ENCODE peak calls at places on chromosomes 7 and 10, in five cellular contexts. I is BE2C, U is hepatocyte, Y is fibroblast of lung, H is foreskin fibroblast. G is an unnamed sample.

GRCh38 chr10:103416436-103417147 is 20.2 kb downstream of the PDCD11 start:
- DNase-seq in I (peak), U (peak), Y (peak), H (peak), G (peak)

GRCh38 chr10:90674927-90675326 is 182.9 kb downstream of the HTR7 start:
- DNase-seq in I (no peak), U (peak), Y (peak), H (peak), G (no peak)

GRCh38 chr10:19628767-19629443 is 187.3 kb upstream of the PLXDC2 start:
- DNase-seq in I (no peak), U (no peak), Y (peak), H (no peak), G (no peak)

GRCh38 chr10:130301026-130301892 is 165.1 kb downstream of the GLRX3 start:
- DNase-seq in I (no peak), U (no peak), Y (peak), H (peak), G (no peak)

GRCh38 chr7:2864999-2865670 is 21.0 kb upstream of the GNA12 start:
- DNase-seq in I (peak), U (peak), Y (peak), H (peak), G (no peak)

GRCh38 chr7:7639421-7639820 is 1.1 kb upstream of the UMAD1 start:
- DNase-seq in I (no peak), U (no peak), Y (peak), H (no peak), G (no peak)

GRCh38 chr7:45584261-45585210 is 10.4 kb downstream of the ADCY1 start:
- DNase-seq in I (no peak), U (no peak), Y (no peak), H (no peak), G (no peak)

GRCh38 chr7:68977709-68978108 is 620.6 kb upstream of the AUTS2 start:
- DNase-seq in I (no peak), U (no peak), Y (no peak), H (no peak), G (no peak)

GRCh38 chr7:111029574-111030357 is 61.2 kb upstream of the LRRN3 start:
- DNase-seq in I (peak), U (peak), Y (peak), H (peak), G (no peak)

GRCh38 chr10:72954596-72955569 is at the start of gene PLA2G12B:
- DNase-seq in I (peak), U (peak), Y (no peak), H (no peak), G (no peak)

GRCh38 chr7:131328387-131329175 is 905 bp downstream of the MKLN1 start:
- DNase-seq in I (no peak), U (no peak), Y (peak), H (peak), G (no peak)

GRCh38 chr7:122255454-122255853 is 49.1 kb downstream of the FEZF1 start:
- DNase-seq in I (no peak), U (no peak), Y (no peak), H (no peak), G (no peak)

GRCh38 chr7:116490351-116490750 is 9.2 kb upstream of the CAV2 start:
- DNase-seq in I (no peak), U (no peak), Y (no peak), H (no peak), G (no peak)

GRCh38 chr7:129376778-129377700 is 57.2 kb upstream of the STRIP2 start:
- DNase-seq in I (no peak), U (no peak), Y (peak), H (peak), G (no peak)

GRCh38 chr10:69479737-69480412 is 28.6 kb downstream of the TSPAN15 start:
- DNase-seq in I (peak), U (no peak), Y (peak), H (no peak), G (no peak)

GRCh38 chr7:35757574-35757973 is 43.3 kb upstream of the SEPTIN7 start:
- DNase-seq in I (no peak), U (no peak), Y (no peak), H (no peak), G (no peak)

GRCh38 chr10:33900591-33900990 is 566.1 kb upstream of the NRP1 start:
- DNase-seq in I (no peak), U (no peak), Y (peak), H (no peak), G (no peak)

GRCh38 chr10:69425041-69425440 is 8.3 kb upstream of the TACR2 start:
- DNase-seq in I (no peak), U (no peak), Y (no peak), H (no peak), G (no peak)

GRCh38 chr10:133568287-133568614 is 2.9 kb upstream of the SYCE1 start:
- DNase-seq in I (no peak), U (no peak), Y (no peak), H (no peak), G (no peak)

GRCh38 chr10:86522385-86522855 is 828 bp upstream of the WAPL start:
- DNase-seq in I (no peak), U (no peak), Y (no peak), H (no peak), G (no peak)

GRCh38 chr10:132859084-132859855 is 73.3 kb upstream of the NKX6-2 start:
- DNase-seq in I (no peak), U (no peak), Y (no peak), H (no peak), G (no peak)

GRCh38 chr10:88168171-88169036 is 305.0 kb downstream of the PTEN start:
- DNase-seq in I (no peak), U (no peak), Y (peak), H (no peak), G (no peak)

GRCh38 chr7:17618652-17618974 is 320.2 kb downstream of the AHR start:
- DNase-seq in I (no peak), U (peak), Y (no peak), H (no peak), G (no peak)

GRCh38 chr10:11678074-11678793 is 63.9 kb upstream of the ECHDC3 start:
- DNase-seq in I (no peak), U (no peak), Y (peak), H (peak), G (peak)

GRCh38 chr10:77859865-77860282 is 66.7 kb downstream of the DLG5 start:
- DNase-seq in I (no peak), U (no peak), Y (no peak), H (no peak), G (no peak)

GRCh38 chr7:117871778-117872538 is 1.3 kb downstream of the CTTNBP2 start:
- DNase-seq in I (no peak), U (peak), Y (peak), H (no peak), G (no peak)

GRCh38 chr7:117873933-117874530 is 791 bp upstream of the CTTNBP2 start:
- DNase-seq in I (no peak), U (no peak), Y (no peak), H (no peak), G (no peak)

GRCh38 chr7:117871401-117871777 is 1.9 kb downstream of the CTTNBP2 start:
- DNase-seq in I (no peak), U (no peak), Y (no peak), H (no peak), G (no peak)

GRCh38 chr7:117872565-117873055 is 631 bp downstream of the CTTNBP2 start:
- DNase-seq in I (no peak), U (peak), Y (peak), H (no peak), G (no peak)

DNA sequence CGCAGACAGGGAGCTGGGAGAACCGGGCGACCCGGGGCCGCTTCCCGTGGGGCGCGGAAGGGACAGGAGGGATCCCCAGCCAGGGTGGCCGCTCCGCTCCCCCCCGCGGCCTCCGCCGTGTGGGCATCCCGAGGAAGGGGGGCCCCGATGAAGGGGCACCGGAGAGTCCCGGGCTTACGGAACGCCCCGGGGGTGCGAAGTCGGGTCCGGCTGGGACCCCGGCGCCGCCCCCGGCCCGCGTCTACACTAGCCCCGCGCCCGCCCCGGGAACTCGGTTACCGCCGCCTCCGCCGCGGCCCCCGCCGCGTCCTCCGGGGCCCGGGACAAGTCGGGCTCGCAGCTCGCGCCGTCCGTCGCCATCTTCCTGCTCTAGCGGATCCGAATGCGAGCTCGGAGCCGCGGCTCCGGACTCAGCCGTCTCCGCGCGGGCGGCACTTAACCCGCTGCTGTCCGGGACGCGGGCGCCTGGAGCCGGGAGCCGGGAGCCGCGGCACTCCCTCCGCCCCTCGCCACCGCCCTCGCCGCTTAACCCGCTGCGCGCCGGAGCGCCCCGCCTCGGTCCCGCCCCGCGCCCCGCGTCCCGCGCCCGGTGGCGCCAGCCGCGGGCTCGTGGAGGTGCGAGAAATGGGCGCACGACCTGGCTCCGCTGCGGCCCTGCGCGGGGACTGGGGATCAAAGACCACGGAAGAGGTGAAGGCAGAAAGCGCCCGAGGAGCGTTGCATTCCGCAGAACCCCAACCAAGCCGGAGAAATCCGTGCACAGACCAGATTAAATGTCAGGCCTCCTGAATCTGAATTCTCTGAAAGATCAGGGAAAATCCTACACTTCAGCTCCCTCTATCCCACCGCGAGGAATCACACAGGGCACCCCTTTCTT is at the start of gene CTTNBP2:
- DNase-seq in I (peak), U (peak), Y (peak), H (peak), G (no peak)
- TF ChIP-seq CTCF in I (no peak), U (peak), Y (peak), H (no peak), G (no peak)

GRCh38 chr10:80199828-80200227 is 5.5 kb downstream of the ANXA11 start:
- DNase-seq in I (no peak), U (peak), Y (peak), H (peak), G (no peak)
- H3K4me3 ChIP-seq in I (no peak), U (no peak), Y (no peak), H (no peak), G (no peak)

GRCh38 chr10:126969310-126969709 is 64.1 kb downstream of the DOCK1 start:
- DNase-seq in I (no peak), U (peak), Y (no peak), H (no peak), G (no peak)
- TF ChIP-seq CTCF in I (peak), U (peak), Y (no peak), H (peak), G (no peak)

GRCh38 chr7:132755538-132756481 is 179.5 kb upstream of the PLXNA4 start:
- DNase-seq in I (no peak), U (no peak), Y (no peak), H (peak), G (no peak)

GRCh38 chr7:132752431-132752830 is 176.2 kb upstream of the PLXNA4 start:
- DNase-seq in I (no peak), U (no peak), Y (no peak), H (no peak), G (no peak)

GRCh38 chr7:132750056-132750455 is 173.8 kb upstream of the PLXNA4 start:
- DNase-seq in I (no peak), U (no peak), Y (no peak), H (no peak), G (no peak)

GRCh38 chr7:132751282-132751647 is 175.0 kb upstream of the PLXNA4 start:
- DNase-seq in I (no peak), U (no peak), Y (no peak), H (no peak), G (no peak)

GRCh38 chr7:132750530-132751281 is 174.4 kb upstream of the PLXNA4 start:
- DNase-seq in I (no peak), U (peak), Y (peak), H (no peak), G (no peak)
- H3K4me3 ChIP-seq in I (no peak), U (no peak), Y (no peak), H (no peak), G (no peak)

GRCh38 chr10:67851229-67851628 is 13.2 kb upstream of the DNAJC12 start:
- DNase-seq in I (no peak), U (no peak), Y (no peak), H (no peak), G (no peak)

GRCh38 chr10:67853512-67853911 is 15.5 kb upstream of the DNAJC12 start:
- DNase-seq in I (no peak), U (no peak), Y (no peak), H (no peak), G (no peak)

GRCh38 chr10:67849331-67850011 is 11.5 kb upstream of the DNAJC12 start:
- DNase-seq in I (peak), U (peak), Y (peak), H (peak), G (peak)
- TF ChIP-seq CTCF in I (no peak), U (no peak), Y (no peak), H (no peak), G (no peak)

GRCh38 chr7:150567846-150568245 is 656 bp downstream of the GIMAP4 start:
- DNase-seq in I (no peak), U (no peak), Y (no peak), H (no peak), G (no peak)
- H3K4me3 ChIP-seq in I (no peak), U (no peak), Y (no peak), H (no peak), G (no peak)

G was measured in GM12864.